ENCODE peak calls at places on chromosomes 4 and X, in eight cellular contexts. One of them, this sample, is unnamed.

GRCh38 chrX:68650491-68650890 is 3.0 kb downstream of the STARD8 start:
- DNase-seq in RWPE1: no peak
- DNase-seq in HEK293T: no peak
- DNase-seq in OCI-LY7: no peak
- DNase-seq in H7: no peak
- DNase-seq in iris pigment epithelial cell: peak; percentile 41
- DNase-seq in sciatic nerve: no peak
- DNase-seq in psoas muscle: no peak
- DNase-seq in this sample: no peak

GRCh38 chrX:16743604-16744325 is 24.4 kb downstream of the SYAP1 start:
- DNase-seq in iris pigment epithelial cell: peak; percentile 86
- DNase-seq in H7: no peak
- DNase-seq in HEK293T: no peak
- DNase-seq in psoas muscle: no peak
- DNase-seq in RWPE1: peak; percentile 2
- DNase-seq in sciatic nerve: no peak
- DNase-seq in OCI-LY7: no peak
- DNase-seq in this sample: no peak

GRCh38 chrX:1323315-1323714 is 13.3 kb upstream of the IL3RA start:
- DNase-seq in iris pigment epithelial cell: peak; percentile 14
- DNase-seq in psoas muscle: peak; percentile 36
- DNase-seq in H7: peak; percentile 90
- DNase-seq in RWPE1: no peak
- DNase-seq in sciatic nerve: peak; percentile 66
- DNase-seq in OCI-LY7: peak; percentile 79
- DNase-seq in HEK293T: peak; percentile 74
- DNase-seq in this sample: peak; percentile 46

GRCh38 chr4:185232370-185232769 is 23.0 kb downstream of the SNX25 start:
- DNase-seq in OCI-LY7: no peak
- DNase-seq in sciatic nerve: no peak
- DNase-seq in RWPE1: no peak
- DNase-seq in iris pigment epithelial cell: no peak
- DNase-seq in psoas muscle: no peak
- DNase-seq in HEK293T: no peak
- DNase-seq in H7: no peak
- DNase-seq in this sample: no peak

GRCh38 chrX:140733766-140734342 is 24.3 kb downstream of the LINC00632 start:
- DNase-seq in OCI-LY7: peak; percentile 31
- DNase-seq in H7: peak; percentile 34
- DNase-seq in RWPE1: peak; percentile 20
- DNase-seq in HEK293T: peak; percentile 67
- DNase-seq in psoas muscle: no peak
- DNase-seq in sciatic nerve: no peak
- DNase-seq in iris pigment epithelial cell: peak; percentile 68
- DNase-seq in this sample: no peak

GRCh38 chr4:55947912-55948725 is 626 bp upstream of the CEP135 start:
- DNase-seq in iris pigment epithelial cell: peak; percentile 94
- DNase-seq in psoas muscle: no peak
- DNase-seq in OCI-LY7: peak; percentile 76
- DNase-seq in sciatic nerve: no peak
- DNase-seq in RWPE1: peak; percentile 77
- DNase-seq in HEK293T: no peak
- DNase-seq in H7: no peak
- DNase-seq in this sample: no peak

GRCh38 chr4:104905546-104905945 is 241.1 kb upstream of the TET2 start:
- DNase-seq in sciatic nerve: no peak
- DNase-seq in iris pigment epithelial cell: no peak
- DNase-seq in RWPE1: no peak
- DNase-seq in OCI-LY7: no peak
- DNase-seq in psoas muscle: no peak
- DNase-seq in H7: no peak
- DNase-seq in HEK293T: no peak
- DNase-seq in this sample: no peak

GRCh38 chr4:144787365-144788263 is 141.7 kb downstream of the HHIP start:
- DNase-seq in RWPE1: peak; percentile 29
- DNase-seq in HEK293T: peak; percentile 25
- DNase-seq in iris pigment epithelial cell: peak; percentile 50
- DNase-seq in H7: peak; percentile 30
- DNase-seq in psoas muscle: no peak
- DNase-seq in sciatic nerve: no peak
- DNase-seq in OCI-LY7: peak; percentile 46
- DNase-seq in this sample: no peak

This sample was measured in left cardiac atrium.